ENCODE peak calls at places on chromosomes 4 and X, in ten cellular contexts. X is IMR-90; O is CD8-positive, alpha-beta memory T cell; A is stimulated activated CD8-positive, alpha-beta memory T cell treated with anti-CD3 and anti-CD28 coated beads, Interleukin-15, amount 100 ng/mL, for 4 hours; J is A549; F is NCI-H1930; I is GM04503; V is Daoy; K is CD4-positive, alpha-beta T cell; Q is left ventricle myocardium inferior. G is an unnamed sample.

GRCh38 chr4:88244821-88245579 is 39.4 kb downstream of the PPM1K start:
- DNase-seq in X (no peak), A (no peak), Q (no peak), I (no peak), J (no peak), F (no peak), K (no peak), V (no peak), O (peak; percentile 9), G (no peak)

GRCh38 chrX:48025561-48025960 is 18.8 kb downstream of the SPACA5 start:
- DNase-seq in F (peak; percentile 43), A (no peak), X (peak; percentile 61), V (peak; percentile 41), Q (no peak), O (no peak), I (no peak), J (peak; percentile 72), K (no peak), G (peak; percentile 75)

GRCh38 chrX:104854188-104854587 is 288.2 kb downstream of the IL1RAPL2 start:
- DNase-seq in I (no peak), A (no peak), F (no peak), X (no peak), K (no peak), J (no peak), O (no peak), Q (no peak), V (peak; percentile 44), G (no peak)

GRCh38 chrX:79081895-79082512 is 62.5 kb upstream of the GPR174 start:
- DNase-seq in O (no peak), Q (no peak), J (peak; percentile 22), I (no peak), X (peak; percentile 4), V (peak; percentile 0), A (no peak), F (no peak), K (no peak), G (peak; percentile 13)

GRCh38 chrX:72569786-72570185 is 2.9 kb downstream of the HDAC8 start:
- DNase-seq in A (no peak), F (no peak), V (peak; percentile 42), X (peak; percentile 86), J (peak; percentile 22), Q (no peak), K (no peak), O (no peak), I (no peak), G (no peak)

GRCh38 chr4:95651891-95652290 is 103.1 kb upstream of the UNC5C start:
- DNase-seq in J (no peak), X (no peak), F (no peak), A (no peak), Q (no peak), K (no peak), V (no peak), O (no peak), I (no peak), G (no peak)

GRCh38 chrX:154019633-154020499 is at the start of gene IRAK1:
- DNase-seq in A (no peak), K (peak; percentile 19), F (no peak), Q (peak; percentile 52), O (peak; percentile 38), X (peak; percentile 52), I (no peak), V (peak; percentile 72), J (peak; percentile 60), G (peak; percentile 86)

GRCh38 chr4:159178147-159178541 is 75.3 kb downstream of the RAPGEF2 start:
- DNase-seq in I (no peak), Q (no peak), A (no peak), K (no peak), V (no peak), O (no peak), J (no peak), X (peak; percentile 44), F (no peak), G (no peak)

GRCh38 chrX:28058906-28059305 is 77.7 kb upstream of the DCAF8L1 start:
- DNase-seq in F (no peak), K (no peak), Q (no peak), V (no peak), I (no peak), J (no peak), A (no peak), X (peak; percentile 26), O (no peak), G (no peak)

GRCh38 chr4:24053906-24054305 is 164.1 kb upstream of the PPARGC1A start:
- DNase-seq in I (no peak), F (no peak), O (no peak), K (no peak), X (peak; percentile 17), Q (no peak), J (no peak), V (no peak), A (no peak), G (no peak)

GRCh38 chr4:77819836-77820679 is 890 bp upstream of the CNOT6L start:
- DNase-seq in V (peak; percentile 80), A (peak; percentile 87), I (peak; percentile 35), O (peak; percentile 96), F (peak; percentile 84), K (peak; percentile 91), X (peak; percentile 70), Q (peak; percentile 94), J (peak; percentile 82), G (peak; percentile 94)

GRCh38 chrX:15645266-15645665 is 19.3 kb downstream of the CLTRN start:
- DNase-seq in J (no peak), I (no peak), K (no peak), Q (no peak), F (no peak), O (no peak), V (no peak), X (no peak), A (no peak), G (peak; percentile 8)

GRCh38 chrX:109134777-109135176 is 347.1 kb downstream of the GUCY2F start:
- DNase-seq in K (no peak), J (no peak), O (no peak), I (no peak), V (no peak), F (no peak), X (no peak), A (no peak), Q (no peak), G (no peak)

GRCh38 chrX:136030357-136031225 is 45.4 kb downstream of the SLC9A6 start:
- DNase-seq in K (no peak), A (no peak), F (no peak), J (no peak), I (peak; percentile 75), V (peak; percentile 47), X (peak; percentile 76), Q (peak; percentile 67), O (no peak), G (no peak)

GRCh38 chr4:6561706-6562371 is 13.2 kb upstream of the MAN2B2 start:
- DNase-seq in V (no peak), O (no peak), Q (no peak), K (no peak), J (no peak), F (no peak), I (no peak), X (no peak), A (no peak), G (no peak)

GRCh38 chr4:85776579-85776978 is 301.6 kb downstream of the ARHGAP24 start:
- DNase-seq in I (no peak), J (no peak), V (peak; percentile 57), X (peak; percentile 71), O (no peak), F (no peak), A (no peak), K (no peak), Q (no peak), G (no peak)

GRCh38 chrX:103734125-103734760 is 23.5 kb downstream of the TMEM31 start:
- DNase-seq in A (no peak), O (no peak), F (peak; percentile 27), J (no peak), V (no peak), Q (no peak), K (no peak), I (no peak), X (peak; percentile 24), G (no peak)

GRCh38 chrX:148070504-148070877 is 89.4 kb downstream of the FMR1NB start:
- DNase-seq in K (no peak), I (no peak), O (no peak), J (no peak), F (no peak), X (no peak), Q (no peak), V (no peak), A (no peak), G (no peak)

GRCh38 chrX:23383411-23383810 is 48.8 kb downstream of the PTCHD1 start:
- DNase-seq in V (peak; percentile 16), X (peak; percentile 7), J (no peak), Q (no peak), O (no peak), K (no peak), F (no peak), A (no peak), I (no peak), G (no peak)

GRCh38 chrX:20527458-20528099 is 260.9 kb upstream of the RPS6KA3 start:
- DNase-seq in K (no peak), I (no peak), O (no peak), J (peak; percentile 38), Q (peak; percentile 24), A (no peak), V (no peak), F (peak; percentile 1), X (peak; percentile 38), G (peak; percentile 4)

GRCh38 chr4:150464523-150464922 is 117.4 kb upstream of the MAB21L2 start:
- DNase-seq in O (no peak), X (no peak), F (no peak), A (no peak), K (no peak), V (no peak), I (no peak), J (no peak), Q (no peak), G (no peak)

GRCh38 chr4:7197910-7198309 is 5.6 kb downstream of the SORCS2 start:
- DNase-seq in A (no peak), K (no peak), Q (no peak), O (no peak), X (no peak), F (no peak), V (no peak), J (no peak), I (no peak), G (no peak)

GRCh38 chrX:9390121-9390520 is 74.7 kb upstream of the TBL1X start:
- DNase-seq in Q (no peak), I (no peak), O (no peak), J (no peak), X (peak; percentile 52), A (no peak), F (no peak), V (no peak), K (no peak), G (no peak)

GRCh38 chr4:163071308-163071707 is 95.4 kb downstream of the NAF1 start:
- DNase-seq in X (no peak), A (no peak), K (no peak), O (no peak), Q (no peak), J (no peak), F (no peak), V (no peak), I (peak; percentile 24), G (no peak)

GRCh38 chr4:115113382-115114106 is at the start of gene NDST4:
- DNase-seq in X (no peak), V (peak; percentile 44), J (peak; percentile 6), A (no peak), Q (no peak), O (no peak), K (no peak), I (peak; percentile 2), F (no peak), G (no peak)

GRCh38 chrX:68832101-68832416 is 3.2 kb downstream of the EFNB1 start:
- DNase-seq in I (no peak), J (no peak), A (no peak), O (no peak), F (no peak), V (peak; percentile 78), X (peak; percentile 83), K (no peak), Q (peak; percentile 30), G (no peak)

GRCh38 chr4:139210486-139210885 is 33.5 kb upstream of the ELF2 start:
- DNase-seq in F (no peak), I (no peak), O (no peak), V (no peak), Q (peak; percentile 35), K (no peak), A (no peak), X (no peak), J (no peak), G (no peak)

GRCh38 chr4:188872809-188873208 is 733.6 kb downstream of the TRIML1 start:
- DNase-seq in I (no peak), A (no peak), V (no peak), Q (no peak), J (no peak), F (no peak), X (no peak), O (no peak), K (no peak), G (no peak)